ENCODE peak calls at places on chromosomes 2 and 18, in five cellular contexts. One of them, this sample, is unnamed.

GRCh38 chr18:46211816-46212215 is 107.6 kb downstream of the HAUS1 start:
- DNase-seq in ovary: no peak
- DNase-seq in uterus: no peak
- DNase-seq in stomach: no peak
- DNase-seq in vagina: no peak
- DNase-seq in this sample: no peak

GRCh38 chr18:7358989-7359726 is 128.3 kb downstream of the LRRC30 start:
- DNase-seq in ovary: no peak
- DNase-seq in vagina: no peak
- DNase-seq in uterus: no peak
- DNase-seq in stomach: no peak
- DNase-seq in this sample: no peak

GRCh38 chr2:178263159-178263860 is 69.0 kb downstream of the OSBPL6 start:
- DNase-seq in ovary: no peak
- DNase-seq in uterus: no peak
- DNase-seq in stomach: no peak
- DNase-seq in vagina: no peak
- DNase-seq in this sample: no peak

GRCh38 chr18:11937874-11938478 is 29.9 kb upstream of the MPPE1 start:
- DNase-seq in uterus: peak; percentile 73
- DNase-seq in stomach: peak; percentile 87
- DNase-seq in vagina: no peak
- DNase-seq in ovary: peak; percentile 81
- DNase-seq in this sample: no peak

GRCh38 chr2:200635251-200635650 is 49.4 kb downstream of the AOX1 start:
- DNase-seq in stomach: no peak
- DNase-seq in ovary: no peak
- DNase-seq in vagina: no peak
- DNase-seq in uterus: no peak
- DNase-seq in this sample: no peak

GRCh38 chr2:28470759-28471158 is 25.1 kb upstream of the PLB1 start:
- DNase-seq in uterus: no peak
- DNase-seq in ovary: no peak
- DNase-seq in vagina: no peak
- DNase-seq in stomach: no peak
- DNase-seq in this sample: no peak

GRCh38 chr2:28219736-28220364 is 172.8 kb upstream of the FOSL2 start:
- DNase-seq in uterus: no peak
- DNase-seq in ovary: no peak
- DNase-seq in vagina: no peak
- DNase-seq in stomach: no peak
- DNase-seq in this sample: no peak

GRCh38 chr18:39675916-39676315 is 2110.3 kb upstream of the CELF4 start:
- DNase-seq in stomach: no peak
- DNase-seq in ovary: no peak
- DNase-seq in uterus: no peak
- DNase-seq in vagina: no peak
- DNase-seq in this sample: no peak

GRCh38 chr2:29509397-29509796 is 394.2 kb downstream of the CLIP4 start:
- DNase-seq in stomach: no peak
- DNase-seq in uterus: no peak
- DNase-seq in vagina: no peak
- DNase-seq in ovary: no peak
- DNase-seq in this sample: no peak

GRCh38 chr2:20593072-20594034 is 57.5 kb downstream of the HS1BP3 start:
- DNase-seq in ovary: peak; percentile 87
- DNase-seq in vagina: no peak
- DNase-seq in stomach: peak; percentile 69
- DNase-seq in uterus: peak; percentile 86
- DNase-seq in this sample: no peak

GRCh38 chr2:205245652-205246051 is 436.6 kb upstream of the NRP2 start:
- DNase-seq in ovary: no peak
- DNase-seq in stomach: no peak
- DNase-seq in vagina: no peak
- DNase-seq in uterus: no peak
- DNase-seq in this sample: no peak

GRCh38 chr2:187553908-187554703 is at the start of gene TFPI:
- DNase-seq in stomach: no peak
- DNase-seq in vagina: no peak
- DNase-seq in ovary: peak; percentile 33
- DNase-seq in uterus: no peak
- DNase-seq in this sample: no peak

GRCh38 chr18:78819926-78820834 is 159.4 kb upstream of the SALL3 start:
- DNase-seq in ovary: no peak
- DNase-seq in uterus: no peak
- DNase-seq in stomach: no peak
- DNase-seq in vagina: no peak
- DNase-seq in this sample: no peak

GRCh38 chr2:128581849-128582244 is 263.2 kb upstream of the HS6ST1 start:
- DNase-seq in ovary: no peak
- DNase-seq in vagina: no peak
- DNase-seq in uterus: no peak
- DNase-seq in stomach: no peak
- DNase-seq in this sample: no peak

GRCh38 chr2:25160376-25160775 is 8.0 kb downstream of the POMC start:
- DNase-seq in ovary: no peak
- DNase-seq in stomach: no peak
- DNase-seq in uterus: no peak
- DNase-seq in vagina: no peak
- DNase-seq in this sample: no peak

GRCh38 chr2:26640331-26640745 is 828 bp downstream of the CIB4 start:
- DNase-seq in stomach: peak; percentile 28
- DNase-seq in ovary: peak; percentile 55
- DNase-seq in vagina: peak; percentile 67
- DNase-seq in uterus: no peak
- DNase-seq in this sample: no peak

GRCh38 chr18:6414723-6415362 is at the start of gene L3MBTL4:
- DNase-seq in vagina: no peak
- DNase-seq in ovary: peak; percentile 58
- DNase-seq in uterus: peak; percentile 35
- DNase-seq in stomach: peak; percentile 69
- DNase-seq in this sample: no peak

GRCh38 chr2:20149703-20150030 is 75.3 kb downstream of the SDC1 start:
- DNase-seq in vagina: no peak
- DNase-seq in ovary: no peak
- DNase-seq in stomach: peak; percentile 75
- DNase-seq in uterus: no peak
- DNase-seq in this sample: no peak

GRCh38 chr18:3067213-3068118 is 54.5 kb upstream of the LPIN2 start:
- DNase-seq in ovary: no peak
- DNase-seq in uterus: no peak
- DNase-seq in stomach: no peak
- DNase-seq in vagina: no peak
- DNase-seq in this sample: no peak

GRCh38 chr2:62457555-62457954 is 48.4 kb downstream of the TMEM17 start:
- DNase-seq in uterus: no peak
- DNase-seq in vagina: no peak
- DNase-seq in ovary: no peak
- DNase-seq in stomach: no peak
- DNase-seq in this sample: no peak

GRCh38 chr18:78518805-78519204 is 460.8 kb upstream of the SALL3 start:
- DNase-seq in vagina: no peak
- DNase-seq in ovary: no peak
- DNase-seq in uterus: no peak
- DNase-seq in stomach: peak; percentile 10
- DNase-seq in this sample: no peak

GRCh38 chr2:152335851-152336102 is 803 bp downstream of the FMNL2 start:
- DNase-seq in uterus: peak; percentile 48
- DNase-seq in ovary: peak; percentile 29
- DNase-seq in stomach: no peak
- DNase-seq in vagina: no peak
- DNase-seq in this sample: no peak

GRCh38 chr2:174682578-174683391 is 81.5 kb downstream of the CHRNA1 start:
- DNase-seq in ovary: peak; percentile 74
- DNase-seq in vagina: no peak
- DNase-seq in uterus: peak; percentile 78
- DNase-seq in stomach: peak; percentile 61
- DNase-seq in this sample: no peak

GRCh38 chr2:43100883-43101662 is 125.3 kb downstream of the ZFP36L2 start:
- DNase-seq in uterus: peak; percentile 59
- DNase-seq in stomach: peak; percentile 45
- DNase-seq in ovary: peak; percentile 63
- DNase-seq in vagina: no peak
- DNase-seq in this sample: no peak

GRCh38 chr2:127154985-127155650 is 48.2 kb upstream of the BIN1 start:
- DNase-seq in vagina: peak; percentile 58
- DNase-seq in ovary: peak; percentile 47
- DNase-seq in stomach: no peak
- DNase-seq in uterus: peak; percentile 68
- DNase-seq in this sample: no peak

GRCh38 chr2:158753561-158754302 is 41.4 kb upstream of the DAPL1 start:
- DNase-seq in vagina: no peak
- DNase-seq in ovary: peak; percentile 53
- DNase-seq in uterus: no peak
- DNase-seq in stomach: peak; percentile 33
- DNase-seq in this sample: no peak

GRCh38 chr2:175282300-175282699 is 100.8 kb upstream of the ATP5MC3 start:
- DNase-seq in stomach: no peak
- DNase-seq in vagina: no peak
- DNase-seq in uterus: no peak
- DNase-seq in ovary: no peak
- DNase-seq in this sample: no peak

GRCh38 chr2:195238366-195238765 is 418.7 kb upstream of the SLC39A10 start:
- DNase-seq in ovary: no peak
- DNase-seq in vagina: no peak
- DNase-seq in uterus: no peak
- DNase-seq in stomach: no peak
- DNase-seq in this sample: no peak

GRCh38 chr2:3124921-3125760 is 252.5 kb downstream of the EIPR1 start:
- DNase-seq in stomach: no peak
- DNase-seq in vagina: no peak
- DNase-seq in uterus: no peak
- DNase-seq in ovary: no peak
- DNase-seq in this sample: no peak

DNA sequence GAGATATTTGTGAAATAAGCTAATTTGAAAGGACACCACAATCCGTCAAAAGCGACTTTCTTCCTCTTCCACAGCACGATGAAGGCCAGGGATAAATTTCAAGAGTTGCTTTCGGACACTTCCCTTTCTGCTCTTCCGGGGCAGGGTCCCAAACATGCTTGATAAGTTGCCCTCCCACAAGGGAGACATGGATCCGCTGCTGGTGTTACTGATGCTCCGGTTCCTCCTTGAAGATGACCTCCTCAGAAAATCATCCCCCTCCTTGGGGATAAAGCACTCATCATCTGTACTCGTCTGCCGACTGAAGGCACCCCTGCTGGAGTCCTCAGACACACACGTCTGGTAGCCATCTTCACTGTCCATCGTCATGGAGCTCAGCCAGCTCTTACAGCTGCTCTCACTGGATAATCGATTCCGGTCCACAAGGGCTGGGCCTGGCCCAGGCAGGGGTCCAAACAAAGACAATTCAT is 28.2 kb downstream of the CYTIP start:
- DNase-seq in stomach: no peak
- DNase-seq in ovary: no peak
- DNase-seq in vagina: no peak
- DNase-seq in uterus: no peak
- DNase-seq in this sample: no peak
- H3K4me1 ChIP-seq in stomach: peaks cover 9% of the 10 kb centered on the region
- H3K4me1 ChIP-seq in ovary: no peaks in the 10 kb centered on the region
- H3K4me1 ChIP-seq in vagina: no peaks in the 10 kb centered on the region
- H3K4me1 ChIP-seq in uterus: no peaks in the 10 kb centered on the region
- H3K4me1 ChIP-seq in this sample: no peaks in the 10 kb centered on the region

DNA sequence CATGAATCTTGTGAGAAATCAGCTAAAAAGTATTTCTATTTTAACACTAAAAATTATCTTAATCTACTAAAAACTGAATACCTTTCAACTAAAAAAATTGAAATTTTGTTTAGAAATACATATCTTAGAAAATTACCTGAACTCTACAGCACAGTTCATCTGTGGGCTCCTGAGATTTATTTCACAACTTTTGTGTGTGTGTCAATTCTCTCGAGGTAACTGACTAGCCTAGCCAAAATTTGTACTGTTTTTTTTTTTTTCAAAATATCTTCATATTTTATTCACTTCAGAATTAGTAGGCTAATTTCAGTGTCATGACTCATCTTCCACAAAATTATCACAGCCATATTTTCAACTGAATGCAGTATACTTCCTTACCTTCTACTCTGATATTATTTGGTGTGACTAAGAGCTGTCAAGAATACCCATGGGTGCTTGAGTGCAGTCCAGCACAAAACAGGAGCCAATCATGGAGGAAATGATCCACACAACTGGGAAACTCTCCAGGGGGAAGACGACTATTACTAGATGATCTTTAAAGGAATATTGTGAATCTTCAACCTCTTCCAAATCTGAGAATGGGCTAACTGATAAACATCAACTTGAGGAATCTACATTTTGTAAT is 174.6 kb downstream of the ZNF385B start:
- DNase-seq in vagina: no peak
- DNase-seq in uterus: no peak
- DNase-seq in stomach: no peak
- DNase-seq in ovary: no peak
- DNase-seq in this sample: no peak
- H3K27ac ChIP-seq in vagina: no peak overlapping the region
- H3K27ac ChIP-seq in uterus: no peak overlapping the region
- H3K27ac ChIP-seq in stomach: no peak overlapping the region
- H3K27ac ChIP-seq in ovary: no peak overlapping the region
- H3K27ac ChIP-seq in this sample: no peak overlapping the region

GRCh38 chr2:60094450-60094929 is 459.0 kb downstream of the BCL11A start:
- DNase-seq in ovary: no peak
- DNase-seq in uterus: no peak
- DNase-seq in vagina: no peak
- DNase-seq in stomach: peak; percentile 34
- DNase-seq in this sample: no peak

GRCh38 chr2:60104514-60105501 is 448.6 kb downstream of the BCL11A start:
- DNase-seq in uterus: no peak
- DNase-seq in vagina: no peak
- DNase-seq in ovary: no peak
- DNase-seq in stomach: no peak
- DNase-seq in this sample: no peak

GRCh38 chr2:60096556-60096955 is 456.9 kb downstream of the BCL11A start:
- DNase-seq in ovary: no peak
- DNase-seq in uterus: no peak
- DNase-seq in stomach: no peak
- DNase-seq in vagina: no peak
- DNase-seq in this sample: no peak

GRCh38 chr2:60097298-60097697 is 456.2 kb downstream of the BCL11A start:
- DNase-seq in uterus: no peak
- DNase-seq in stomach: no peak
- DNase-seq in ovary: no peak
- DNase-seq in vagina: no peak
- DNase-seq in this sample: no peak

GRCh38 chr2:60100034-60100433 is 453.4 kb downstream of the BCL11A start:
- DNase-seq in uterus: no peak
- DNase-seq in ovary: no peak
- DNase-seq in stomach: no peak
- DNase-seq in vagina: no peak
- DNase-seq in this sample: no peak
- TF ChIP-seq POLR2A in uterus: no peak
- TF ChIP-seq POLR2A in ovary: no peak
- TF ChIP-seq POLR2A in stomach: no peak
- TF ChIP-seq POLR2A in vagina: no peak
- TF ChIP-seq POLR2A in this sample: no peak

DNA sequence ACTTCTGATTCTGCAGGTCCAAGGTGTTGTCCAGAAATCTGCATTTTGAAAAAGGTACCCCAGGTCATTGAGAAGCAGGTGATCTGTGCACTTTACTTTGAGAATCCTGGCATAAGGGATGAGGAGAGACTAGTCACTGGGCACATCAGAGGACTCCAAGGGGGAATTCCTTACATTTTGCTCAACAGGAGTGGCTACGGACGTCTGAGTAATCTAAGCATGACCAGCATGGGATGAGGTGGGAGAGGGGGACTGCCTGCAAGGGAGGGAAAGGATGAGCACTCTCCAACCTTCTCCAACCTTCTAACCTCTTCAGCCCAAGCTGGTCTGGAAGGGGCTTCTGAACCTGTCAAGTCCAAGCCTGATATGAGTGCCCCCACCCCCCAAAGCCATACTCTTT is 55.5 kb downstream of the MARCHF4 start:
- DNase-seq in stomach: no peak
- DNase-seq in vagina: no peak
- DNase-seq in uterus: no peak
- DNase-seq in ovary: no peak
- DNase-seq in this sample: no peak
- H3K4me1 ChIP-seq in stomach: no peaks in the 10 kb centered on the region
- H3K4me1 ChIP-seq in vagina: no peaks in the 10 kb centered on the region
- H3K4me1 ChIP-seq in uterus: no peaks in the 10 kb centered on the region
- H3K4me1 ChIP-seq in ovary: no peaks in the 10 kb centered on the region
- H3K4me1 ChIP-seq in this sample: no peaks in the 10 kb centered on the region